ENCODE peak calls at places on chromosomes 2 and 18, in nine cellular contexts. V is cardiac muscle cell; W is body of pancreas; R is left ventricle myocardium inferior; F is CD4-positive, alpha-beta T cell; M is nephron progenitor cell; Z is kidney; I is omental fat pad; U is pancreas. O is an unnamed sample.

GRCh38 chr2:43312751-43313641 is 86.6 kb upstream of the ZFP36L2 start:
- DNase-seq in V (no peak), W (peak), R (no peak), F (no peak), M (peak), Z (peak), I (no peak), U (peak), O (peak)

GRCh38 chr2:216565946-216566345 is 67.3 kb upstream of the IGFBP2 start:
- DNase-seq in V (no peak), W (no peak), R (no peak), F (no peak), M (no peak), Z (no peak), I (no peak), U (no peak), O (no peak)

GRCh38 chr2:169005080-169005598 is 26.0 kb downstream of the ABCB11 start:
- DNase-seq in V (no peak), W (no peak), R (no peak), F (no peak), M (no peak), Z (no peak), I (no peak), U (no peak), O (no peak)

GRCh38 chr18:74898965-74899364 is 301.3 kb downstream of the ZNF407 start:
- DNase-seq in V (peak), W (no peak), R (no peak), F (no peak), M (no peak), Z (no peak), I (no peak), U (no peak), O (peak)

GRCh38 chr18:74402806-74403433 is 54.2 kb downstream of the DIPK1C start:
- DNase-seq in V (no peak), W (no peak), R (no peak), F (no peak), M (no peak), Z (no peak), I (no peak), U (no peak), O (no peak)

GRCh38 chr2:74391209-74391579 is 11.1 kb upstream of the DCTN1 start:
- DNase-seq in V (peak), W (no peak), R (no peak), F (no peak), M (no peak), Z (no peak), I (no peak), U (no peak), O (peak)

GRCh38 chr2:215805493-215805892 is 207.9 kb downstream of the MREG start:
- DNase-seq in V (no peak), W (no peak), R (no peak), F (no peak), M (no peak), Z (no peak), I (no peak), U (no peak), O (no peak)

GRCh38 chr2:211216221-211216620 is 659.8 kb downstream of the CPS1 start:
- DNase-seq in V (no peak), W (no peak), R (no peak), F (no peak), M (no peak), Z (no peak), I (no peak), U (no peak), O (peak)

GRCh38 chr18:11521853-11522252 is 87.5 kb upstream of the SLC35G4 start:
- DNase-seq in V (no peak), W (no peak), R (no peak), F (no peak), M (no peak), Z (no peak), I (no peak), U (no peak), O (no peak)

GRCh38 chr2:17166506-17166905 is 351.7 kb downstream of the RAD51AP2 start:
- DNase-seq in V (no peak), W (peak), R (no peak), F (no peak), M (no peak), Z (no peak), I (no peak), U (no peak), O (peak)

GRCh38 chr2:45925636-45926350 is 274.3 kb downstream of the PRKCE start:
- DNase-seq in V (peak), W (no peak), R (peak), F (no peak), M (no peak), Z (no peak), I (no peak), U (no peak), O (no peak)
- TF ChIP-seq CTCF in V (no peak), W (no peak), R (no peak), F (no peak), M (no peak), Z (no peak), I (no peak), U (no peak), O (no peak)

GRCh38 chr2:36743954-36744353 is 47.4 kb downstream of the VIT start:
- DNase-seq in V (no peak), W (no peak), R (no peak), F (no peak), M (no peak), Z (no peak), I (no peak), U (no peak), O (no peak)

GRCh38 chr2:36753706-36754221 is 57.3 kb downstream of the VIT start:
- DNase-seq in V (peak), W (no peak), R (no peak), F (no peak), M (no peak), Z (no peak), I (no peak), U (no peak), O (peak)

GRCh38 chr2:36750101-36750500 is 53.6 kb downstream of the VIT start:
- DNase-seq in V (no peak), W (no peak), R (no peak), F (no peak), M (no peak), Z (no peak), I (no peak), U (no peak), O (no peak)

GRCh38 chr2:36748166-36748565 is 51.7 kb downstream of the VIT start:
- DNase-seq in V (no peak), W (no peak), R (no peak), F (no peak), M (no peak), Z (no peak), I (no peak), U (no peak), O (no peak)
- TF ChIP-seq CTCF in V (no peak), W (no peak), R (no peak), F (no peak), M (no peak), Z (no peak), I (no peak), U (no peak), O (no peak)

GRCh38 chr18:44895176-44895798 is 214.6 kb downstream of the SETBP1 start:
- DNase-seq in V (peak), W (peak), R (peak), F (no peak), M (no peak), Z (no peak), I (no peak), U (no peak), O (peak)
- TF ChIP-seq CTCF in V (peak), W (peak), R (peak), F (no peak), M (no peak), Z (peak), I (no peak), U (no peak), O (peak)

DNA sequence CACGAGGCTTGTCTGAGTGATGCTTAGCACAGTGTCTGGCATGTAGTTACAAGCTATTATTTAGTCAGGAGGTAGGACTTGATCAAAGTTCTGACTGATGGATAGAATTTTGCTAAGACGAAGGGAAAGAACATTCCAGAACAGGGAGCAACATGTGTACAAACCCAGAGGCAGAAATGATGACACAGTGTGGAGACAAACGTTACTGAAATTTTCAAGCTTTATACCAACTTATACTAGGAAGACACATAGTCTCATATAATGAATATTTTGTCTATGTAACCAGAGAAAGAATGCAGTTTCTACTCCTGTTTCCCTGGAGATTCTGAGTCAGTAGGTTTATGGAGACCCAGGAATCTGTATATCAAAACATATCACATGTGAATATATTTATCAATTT is 123.4 kb downstream of the FAM124B start:
- DNase-seq in V (no peak), W (no peak), R (no peak), F (no peak), M (no peak), Z (no peak), I (no peak), U (no peak), O (no peak)
- TF ChIP-seq CTCF in V (no peak), W (no peak), R (no peak), F (no peak), M (no peak), Z (no peak), I (no peak), U (no peak), O (no peak)